ENCODE peak calls at places on chromosome 3, in five cellular contexts. One of them, this sample, is unnamed.

GRCh38 chr3:77038928-77039605 is 832 bp upstream of the ROBO2 start:
- DNase-seq in activated CD8-positive, alpha-beta T cell treated with anti-CD3 and anti-CD28 coated beads for 36 hours: no peak
- DNase-seq in heart right ventricle: no peak
- DNase-seq in choroid plexus epithelial cell: peak
- DNase-seq in brain microvascular endothelial cell: no peak
- DNase-seq in this sample: peak

GRCh38 chr3:45659661-45660566 is 29.3 kb upstream of the SACM1L start:
- DNase-seq in activated CD8-positive, alpha-beta T cell treated with anti-CD3 and anti-CD28 coated beads for 36 hours: peak
- DNase-seq in heart right ventricle: peak
- DNase-seq in choroid plexus epithelial cell: peak
- DNase-seq in brain microvascular endothelial cell: peak
- DNase-seq in this sample: peak

GRCh38 chr3:9841015-9841414 is 2.8 kb downstream of the RPUSD3 start:
- DNase-seq in activated CD8-positive, alpha-beta T cell treated with anti-CD3 and anti-CD28 coated beads for 36 hours: no peak
- DNase-seq in heart right ventricle: no peak
- DNase-seq in choroid plexus epithelial cell: no peak
- DNase-seq in brain microvascular endothelial cell: no peak
- DNase-seq in this sample: no peak

GRCh38 chr3:12558706-12559105 is 1.8 kb downstream of the MKRN2 start:
- DNase-seq in activated CD8-positive, alpha-beta T cell treated with anti-CD3 and anti-CD28 coated beads for 36 hours: no peak
- DNase-seq in heart right ventricle: no peak
- DNase-seq in choroid plexus epithelial cell: no peak
- DNase-seq in brain microvascular endothelial cell: no peak
- DNase-seq in this sample: no peak

GRCh38 chr3:24264748-24265158 is 229.9 kb downstream of the THRB start:
- DNase-seq in activated CD8-positive, alpha-beta T cell treated with anti-CD3 and anti-CD28 coated beads for 36 hours: peak
- DNase-seq in heart right ventricle: no peak
- DNase-seq in choroid plexus epithelial cell: peak
- DNase-seq in brain microvascular endothelial cell: peak
- DNase-seq in this sample: peak

GRCh38 chr3:60742606-60743145 is 508.6 kb downstream of the FHIT start:
- DNase-seq in activated CD8-positive, alpha-beta T cell treated with anti-CD3 and anti-CD28 coated beads for 36 hours: no peak
- DNase-seq in heart right ventricle: no peak
- DNase-seq in choroid plexus epithelial cell: peak
- DNase-seq in brain microvascular endothelial cell: peak
- DNase-seq in this sample: no peak

GRCh38 chr3:162738778-162739177 is 1242.2 kb downstream of the OTOL1 start:
- DNase-seq in activated CD8-positive, alpha-beta T cell treated with anti-CD3 and anti-CD28 coated beads for 36 hours: no peak
- DNase-seq in heart right ventricle: no peak
- DNase-seq in choroid plexus epithelial cell: peak
- DNase-seq in brain microvascular endothelial cell: peak
- DNase-seq in this sample: no peak

GRCh38 chr3:172467170-172467824 is 19.0 kb upstream of the GHSR start:
- DNase-seq in activated CD8-positive, alpha-beta T cell treated with anti-CD3 and anti-CD28 coated beads for 36 hours: no peak
- DNase-seq in heart right ventricle: no peak
- DNase-seq in choroid plexus epithelial cell: peak
- DNase-seq in brain microvascular endothelial cell: peak
- DNase-seq in this sample: no peak

GRCh38 chr3:152269423-152270144 is 855 bp downstream of the MBNL1 start:
- DNase-seq in activated CD8-positive, alpha-beta T cell treated with anti-CD3 and anti-CD28 coated beads for 36 hours: peak
- DNase-seq in heart right ventricle: peak
- DNase-seq in choroid plexus epithelial cell: peak
- DNase-seq in brain microvascular endothelial cell: peak
- DNase-seq in this sample: no peak

GRCh38 chr3:183307749-183308148 is 54.7 kb downstream of the B3GNT5 start:
- DNase-seq in activated CD8-positive, alpha-beta T cell treated with anti-CD3 and anti-CD28 coated beads for 36 hours: no peak
- DNase-seq in heart right ventricle: no peak
- DNase-seq in choroid plexus epithelial cell: no peak
- DNase-seq in brain microvascular endothelial cell: no peak
- DNase-seq in this sample: no peak

GRCh38 chr3:150069633-150070032 is 98.9 kb upstream of the PFN2 start:
- DNase-seq in activated CD8-positive, alpha-beta T cell treated with anti-CD3 and anti-CD28 coated beads for 36 hours: no peak
- DNase-seq in heart right ventricle: no peak
- DNase-seq in choroid plexus epithelial cell: no peak
- DNase-seq in brain microvascular endothelial cell: no peak
- DNase-seq in this sample: no peak

GRCh38 chr3:4507010-4507596 is 14.0 kb downstream of the ITPR1 start:
- DNase-seq in activated CD8-positive, alpha-beta T cell treated with anti-CD3 and anti-CD28 coated beads for 36 hours: no peak
- DNase-seq in heart right ventricle: no peak
- DNase-seq in choroid plexus epithelial cell: peak
- DNase-seq in brain microvascular endothelial cell: no peak
- DNase-seq in this sample: no peak

GRCh38 chr3:49650177-49650576 is 24.0 kb upstream of the APEH start:
- DNase-seq in activated CD8-positive, alpha-beta T cell treated with anti-CD3 and anti-CD28 coated beads for 36 hours: no peak
- DNase-seq in heart right ventricle: no peak
- DNase-seq in choroid plexus epithelial cell: no peak
- DNase-seq in brain microvascular endothelial cell: no peak
- DNase-seq in this sample: no peak

GRCh38 chr3:126671521-126671920 is 16.6 kb upstream of the TXNRD3 start:
- DNase-seq in activated CD8-positive, alpha-beta T cell treated with anti-CD3 and anti-CD28 coated beads for 36 hours: peak
- DNase-seq in heart right ventricle: no peak
- DNase-seq in choroid plexus epithelial cell: no peak
- DNase-seq in brain microvascular endothelial cell: no peak
- DNase-seq in this sample: peak

GRCh38 chr3:105836533-105836932 is 32.3 kb downstream of the CBLB start:
- DNase-seq in activated CD8-positive, alpha-beta T cell treated with anti-CD3 and anti-CD28 coated beads for 36 hours: peak
- DNase-seq in heart right ventricle: peak
- DNase-seq in choroid plexus epithelial cell: peak
- DNase-seq in brain microvascular endothelial cell: peak
- DNase-seq in this sample: peak

GRCh38 chr3:138031536-138031935 is 21.6 kb downstream of the CLDN18 start:
- DNase-seq in activated CD8-positive, alpha-beta T cell treated with anti-CD3 and anti-CD28 coated beads for 36 hours: no peak
- DNase-seq in heart right ventricle: no peak
- DNase-seq in choroid plexus epithelial cell: no peak
- DNase-seq in brain microvascular endothelial cell: no peak
- DNase-seq in this sample: no peak

GRCh38 chr3:138027821-138028220 is 17.9 kb downstream of the CLDN18 start:
- DNase-seq in activated CD8-positive, alpha-beta T cell treated with anti-CD3 and anti-CD28 coated beads for 36 hours: no peak
- DNase-seq in heart right ventricle: no peak
- DNase-seq in choroid plexus epithelial cell: no peak
- DNase-seq in brain microvascular endothelial cell: no peak
- DNase-seq in this sample: no peak

GRCh38 chr3:138023754-138024153 is 13.8 kb downstream of the CLDN18 start:
- DNase-seq in activated CD8-positive, alpha-beta T cell treated with anti-CD3 and anti-CD28 coated beads for 36 hours: no peak
- DNase-seq in heart right ventricle: no peak
- DNase-seq in choroid plexus epithelial cell: no peak
- DNase-seq in brain microvascular endothelial cell: no peak
- DNase-seq in this sample: no peak

GRCh38 chr3:138030881-138031280 is 20.9 kb downstream of the CLDN18 start:
- DNase-seq in activated CD8-positive, alpha-beta T cell treated with anti-CD3 and anti-CD28 coated beads for 36 hours: no peak
- DNase-seq in heart right ventricle: no peak
- DNase-seq in choroid plexus epithelial cell: no peak
- DNase-seq in brain microvascular endothelial cell: no peak
- DNase-seq in this sample: no peak

DNA sequence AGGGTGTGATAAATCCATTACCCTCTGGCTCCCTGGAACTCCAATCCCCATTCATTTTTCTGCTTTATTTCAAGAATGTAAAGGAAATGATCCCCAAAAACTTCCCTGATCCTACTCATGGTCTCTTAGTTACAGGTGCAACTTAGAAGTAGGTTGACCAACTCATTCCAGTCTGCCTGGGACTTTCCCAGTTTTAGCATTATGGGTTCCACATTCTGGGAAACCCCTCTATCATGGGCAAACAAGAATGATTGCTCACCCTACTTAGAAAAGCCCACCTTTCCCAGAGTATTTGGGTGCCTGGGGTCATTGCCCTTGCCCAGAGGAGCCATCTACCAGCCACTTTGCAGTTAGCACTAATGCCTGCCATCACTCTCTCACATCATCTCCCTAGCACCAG is 15.6 kb downstream of the CLDN18 start:
- DNase-seq in activated CD8-positive, alpha-beta T cell treated with anti-CD3 and anti-CD28 coated beads for 36 hours: no peak
- DNase-seq in heart right ventricle: no peak
- DNase-seq in choroid plexus epithelial cell: no peak
- DNase-seq in brain microvascular endothelial cell: no peak
- DNase-seq in this sample: no peak
- TF ChIP-seq CTCF in activated CD8-positive, alpha-beta T cell treated with anti-CD3 and anti-CD28 coated beads for 36 hours: no peak
- TF ChIP-seq CTCF in heart right ventricle: no peak
- TF ChIP-seq CTCF in choroid plexus epithelial cell: no peak
- TF ChIP-seq CTCF in brain microvascular endothelial cell: no peak
- TF ChIP-seq CTCF in this sample: no peak

GRCh38 chr3:156010829-156011228 is 109.5 kb upstream of the KCNAB1 start:
- DNase-seq in activated CD8-positive, alpha-beta T cell treated with anti-CD3 and anti-CD28 coated beads for 36 hours: peak
- DNase-seq in heart right ventricle: peak
- DNase-seq in choroid plexus epithelial cell: no peak
- DNase-seq in brain microvascular endothelial cell: no peak
- DNase-seq in this sample: no peak
- TF ChIP-seq CTCF in activated CD8-positive, alpha-beta T cell treated with anti-CD3 and anti-CD28 coated beads for 36 hours: no peak
- TF ChIP-seq CTCF in heart right ventricle: peak
- TF ChIP-seq CTCF in choroid plexus epithelial cell: peak
- TF ChIP-seq CTCF in brain microvascular endothelial cell: peak
- TF ChIP-seq CTCF in this sample: peak

GRCh38 chr3:55817177-55817576 is 330.1 kb upstream of the WNT5A start:
- DNase-seq in activated CD8-positive, alpha-beta T cell treated with anti-CD3 and anti-CD28 coated beads for 36 hours: no peak
- DNase-seq in heart right ventricle: no peak
- DNase-seq in choroid plexus epithelial cell: no peak
- DNase-seq in brain microvascular endothelial cell: no peak
- DNase-seq in this sample: no peak
- TF ChIP-seq CTCF in activated CD8-positive, alpha-beta T cell treated with anti-CD3 and anti-CD28 coated beads for 36 hours: no peak
- TF ChIP-seq CTCF in heart right ventricle: no peak
- TF ChIP-seq CTCF in choroid plexus epithelial cell: no peak
- TF ChIP-seq CTCF in brain microvascular endothelial cell: no peak
- TF ChIP-seq CTCF in this sample: no peak

DNA sequence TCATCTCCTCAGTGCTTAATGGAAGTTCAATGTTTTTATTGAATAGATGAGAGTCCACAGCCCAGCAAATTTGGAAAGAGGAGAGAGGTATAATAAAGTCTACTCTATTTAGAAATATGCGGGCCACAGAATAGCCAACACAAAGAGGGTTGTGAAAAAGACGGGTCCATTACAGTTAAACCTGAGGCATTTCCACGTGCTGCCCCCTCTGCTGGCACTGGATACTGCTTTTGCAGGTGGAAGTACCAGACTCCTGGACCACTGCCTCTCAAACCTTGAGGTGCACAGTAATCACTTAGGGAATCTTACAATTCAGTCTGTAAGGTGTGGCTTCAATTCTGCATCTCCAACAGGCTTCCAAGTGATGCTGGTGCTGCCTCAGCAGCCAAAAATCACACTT is 3.0 kb upstream of the TFDP2 start:
- DNase-seq in activated CD8-positive, alpha-beta T cell treated with anti-CD3 and anti-CD28 coated beads for 36 hours: peak
- DNase-seq in heart right ventricle: no peak
- DNase-seq in choroid plexus epithelial cell: no peak
- DNase-seq in brain microvascular endothelial cell: no peak
- DNase-seq in this sample: no peak
- TF ChIP-seq CTCF in activated CD8-positive, alpha-beta T cell treated with anti-CD3 and anti-CD28 coated beads for 36 hours: no peak
- TF ChIP-seq CTCF in heart right ventricle: no peak
- TF ChIP-seq CTCF in choroid plexus epithelial cell: peak
- TF ChIP-seq CTCF in brain microvascular endothelial cell: peak
- TF ChIP-seq CTCF in this sample: no peak